ENCODE peak calls at places on chromosome 1, in six cellular contexts. H, W, U, F, G and K are unnamed samples.
A peak's percentile ranks its signal among the peaks of the same experiment; 100 is the strongest.

GRCh38 chr1:70980361-70980760 is 67.3 kb downstream of the PTGER3 start:
- DNase-seq in H (no peak), W (no peak), U (no peak), F (no peak), G (no peak), K (no peak)

GRCh38 chr1:59077739-59078503 is 219.0 kb upstream of the FGGY start:
- DNase-seq in H (no peak), W (peak; percentile 63), U (no peak), F (no peak), G (no peak), K (no peak)

GRCh38 chr1:31063636-31064035 is 1.9 kb downstream of the PUM1 start:
- DNase-seq in H (no peak), W (peak; percentile 47), U (no peak), F (no peak), G (no peak), K (no peak)

GRCh38 chr1:110384581-110385321 is 6.1 kb downstream of the SLC16A4 start:
- DNase-seq in H (no peak), W (no peak), U (no peak), F (no peak), G (no peak), K (no peak)

GRCh38 chr1:193104496-193104905 is 713 bp downstream of the GLRX2 start:
- DNase-seq in H (peak; percentile 44), W (peak; percentile 76), U (peak; percentile 45), F (peak; percentile 46), G (no peak), K (peak; percentile 62)

GRCh38 chr1:77322061-77322900 is 40.5 kb downstream of the AK5 start:
- DNase-seq in H (no peak), W (peak; percentile 83), U (peak; percentile 82), F (no peak), G (no peak), K (peak; percentile 59)

GRCh38 chr1:23168079-23168461 is 586 bp downstream of the LUZP1 start:
- DNase-seq in H (no peak), W (no peak), U (no peak), F (no peak), G (no peak), K (peak; percentile 65)

GRCh38 chr1:182806015-182806678 is 16.6 kb downstream of the NPL start:
- DNase-seq in H (no peak), W (no peak), U (no peak), F (peak; percentile 12), G (no peak), K (no peak)

GRCh38 chr1:225425211-225425786 is 2.5 kb downstream of the LBR start:
- DNase-seq in H (no peak), W (peak; percentile 82), U (peak; percentile 35), F (no peak), G (no peak), K (peak; percentile 29)